ENCODE peak calls at places on chromosome 6, in nine cellular contexts. One of them, this sample, is unnamed.

GRCh38 chr6:56144538-56145324 is 102.6 kb downstream of the COL21A1 start:
- DNase-seq in MCF 10A: peak
- DNase-seq in renal cortical epithelial cell: peak
- DNase-seq in ELR: peak
- DNase-seq in HFFc6: peak
- DNase-seq in Daoy: peak
- DNase-seq in body of pancreas: no peak
- DNase-seq in stimulated activated CD4-positive, alpha-beta T cell treated with anti-CD3 and anti-CD28 coated beads, TNF-alpha, amount 100 ng/mL, for 4 hours: no peak
- DNase-seq in HTR-8/SVneo: no peak
- DNase-seq in this sample: peak

GRCh38 chr6:37381579-37381978 is 27.8 kb downstream of the RNF8 start:
- DNase-seq in MCF 10A: peak
- DNase-seq in renal cortical epithelial cell: peak
- DNase-seq in ELR: peak
- DNase-seq in HFFc6: peak
- DNase-seq in Daoy: peak
- DNase-seq in body of pancreas: peak
- DNase-seq in stimulated activated CD4-positive, alpha-beta T cell treated with anti-CD3 and anti-CD28 coated beads, TNF-alpha, amount 100 ng/mL, for 4 hours: no peak
- DNase-seq in HTR-8/SVneo: peak
- DNase-seq in this sample: peak

GRCh38 chr6:17871169-17871479 is 116.3 kb downstream of the KIF13A start:
- DNase-seq in MCF 10A: no peak
- DNase-seq in renal cortical epithelial cell: no peak
- DNase-seq in ELR: no peak
- DNase-seq in HFFc6: no peak
- DNase-seq in Daoy: no peak
- DNase-seq in body of pancreas: no peak
- DNase-seq in stimulated activated CD4-positive, alpha-beta T cell treated with anti-CD3 and anti-CD28 coated beads, TNF-alpha, amount 100 ng/mL, for 4 hours: no peak
- DNase-seq in HTR-8/SVneo: no peak
- DNase-seq in this sample: no peak

GRCh38 chr6:50602191-50602810 is 111.0 kb upstream of the TFAP2D start:
- DNase-seq in MCF 10A: peak
- DNase-seq in renal cortical epithelial cell: peak
- DNase-seq in ELR: peak
- DNase-seq in HFFc6: peak
- DNase-seq in Daoy: no peak
- DNase-seq in body of pancreas: no peak
- DNase-seq in stimulated activated CD4-positive, alpha-beta T cell treated with anti-CD3 and anti-CD28 coated beads, TNF-alpha, amount 100 ng/mL, for 4 hours: no peak
- DNase-seq in HTR-8/SVneo: peak
- DNase-seq in this sample: peak

GRCh38 chr6:117687725-117688124 is 12.5 kb downstream of the NUS1 start:
- DNase-seq in MCF 10A: no peak
- DNase-seq in renal cortical epithelial cell: no peak
- DNase-seq in ELR: no peak
- DNase-seq in HFFc6: no peak
- DNase-seq in Daoy: no peak
- DNase-seq in body of pancreas: no peak
- DNase-seq in stimulated activated CD4-positive, alpha-beta T cell treated with anti-CD3 and anti-CD28 coated beads, TNF-alpha, amount 100 ng/mL, for 4 hours: no peak
- DNase-seq in HTR-8/SVneo: no peak
- DNase-seq in this sample: no peak

GRCh38 chr6:79546186-79546585 is 9.0 kb upstream of the LCA5 start:
- DNase-seq in MCF 10A: no peak
- DNase-seq in renal cortical epithelial cell: peak
- DNase-seq in ELR: no peak
- DNase-seq in HFFc6: no peak
- DNase-seq in Daoy: peak
- DNase-seq in body of pancreas: no peak
- DNase-seq in stimulated activated CD4-positive, alpha-beta T cell treated with anti-CD3 and anti-CD28 coated beads, TNF-alpha, amount 100 ng/mL, for 4 hours: no peak
- DNase-seq in HTR-8/SVneo: no peak
- DNase-seq in this sample: no peak

GRCh38 chr6:45420083-45420908 is 42.6 kb upstream of the SUPT3H start:
- DNase-seq in MCF 10A: peak
- DNase-seq in renal cortical epithelial cell: peak
- DNase-seq in ELR: peak
- DNase-seq in HFFc6: peak
- DNase-seq in Daoy: peak
- DNase-seq in body of pancreas: peak
- DNase-seq in stimulated activated CD4-positive, alpha-beta T cell treated with anti-CD3 and anti-CD28 coated beads, TNF-alpha, amount 100 ng/mL, for 4 hours: peak
- DNase-seq in HTR-8/SVneo: no peak
- DNase-seq in this sample: peak

GRCh38 chr6:106360410-106360988 is at the start of gene CRYBG1:
- DNase-seq in MCF 10A: peak
- DNase-seq in renal cortical epithelial cell: no peak
- DNase-seq in ELR: peak
- DNase-seq in HFFc6: no peak
- DNase-seq in Daoy: peak
- DNase-seq in body of pancreas: peak
- DNase-seq in stimulated activated CD4-positive, alpha-beta T cell treated with anti-CD3 and anti-CD28 coated beads, TNF-alpha, amount 100 ng/mL, for 4 hours: peak
- DNase-seq in HTR-8/SVneo: peak
- DNase-seq in this sample: peak

GRCh38 chr6:99241905-99242534 is 107.5 kb downstream of the FAXC start:
- DNase-seq in MCF 10A: peak
- DNase-seq in renal cortical epithelial cell: peak
- DNase-seq in ELR: peak
- DNase-seq in HFFc6: peak
- DNase-seq in Daoy: peak
- DNase-seq in body of pancreas: no peak
- DNase-seq in stimulated activated CD4-positive, alpha-beta T cell treated with anti-CD3 and anti-CD28 coated beads, TNF-alpha, amount 100 ng/mL, for 4 hours: no peak
- DNase-seq in HTR-8/SVneo: peak
- DNase-seq in this sample: peak

GRCh38 chr6:75213112-75213511 is 7.3 kb upstream of the COL12A1 start:
- DNase-seq in MCF 10A: no peak
- DNase-seq in renal cortical epithelial cell: peak
- DNase-seq in ELR: no peak
- DNase-seq in HFFc6: no peak
- DNase-seq in Daoy: no peak
- DNase-seq in body of pancreas: no peak
- DNase-seq in stimulated activated CD4-positive, alpha-beta T cell treated with anti-CD3 and anti-CD28 coated beads, TNF-alpha, amount 100 ng/mL, for 4 hours: no peak
- DNase-seq in HTR-8/SVneo: no peak
- DNase-seq in this sample: no peak

GRCh38 chr6:30891816-30892553 is 7.7 kb downstream of the DDR1 start:
- DNase-seq in MCF 10A: no peak
- DNase-seq in renal cortical epithelial cell: no peak
- DNase-seq in ELR: no peak
- DNase-seq in HFFc6: no peak
- DNase-seq in Daoy: no peak
- DNase-seq in body of pancreas: no peak
- DNase-seq in stimulated activated CD4-positive, alpha-beta T cell treated with anti-CD3 and anti-CD28 coated beads, TNF-alpha, amount 100 ng/mL, for 4 hours: no peak
- DNase-seq in HTR-8/SVneo: no peak
- DNase-seq in this sample: no peak

GRCh38 chr6:47922391-47922790 is 140.6 kb downstream of the OPN5 start:
- DNase-seq in MCF 10A: no peak
- DNase-seq in renal cortical epithelial cell: no peak
- DNase-seq in ELR: no peak
- DNase-seq in HFFc6: no peak
- DNase-seq in Daoy: no peak
- DNase-seq in body of pancreas: no peak
- DNase-seq in stimulated activated CD4-positive, alpha-beta T cell treated with anti-CD3 and anti-CD28 coated beads, TNF-alpha, amount 100 ng/mL, for 4 hours: no peak
- DNase-seq in HTR-8/SVneo: no peak
- DNase-seq in this sample: no peak

GRCh38 chr6:45812937-45813336 is 202.7 kb downstream of the CLIC5 start:
- DNase-seq in MCF 10A: no peak
- DNase-seq in renal cortical epithelial cell: no peak
- DNase-seq in ELR: no peak
- DNase-seq in HFFc6: no peak
- DNase-seq in Daoy: no peak
- DNase-seq in body of pancreas: no peak
- DNase-seq in stimulated activated CD4-positive, alpha-beta T cell treated with anti-CD3 and anti-CD28 coated beads, TNF-alpha, amount 100 ng/mL, for 4 hours: no peak
- DNase-seq in HTR-8/SVneo: no peak
- DNase-seq in this sample: no peak

GRCh38 chr6:36805917-36806316 is 33.3 kb downstream of the CPNE5 start:
- DNase-seq in MCF 10A: no peak
- DNase-seq in renal cortical epithelial cell: no peak
- DNase-seq in ELR: no peak
- DNase-seq in HFFc6: no peak
- DNase-seq in Daoy: no peak
- DNase-seq in body of pancreas: no peak
- DNase-seq in stimulated activated CD4-positive, alpha-beta T cell treated with anti-CD3 and anti-CD28 coated beads, TNF-alpha, amount 100 ng/mL, for 4 hours: no peak
- DNase-seq in HTR-8/SVneo: no peak
- DNase-seq in this sample: no peak

GRCh38 chr6:125232466-125232865 is 69.3 kb downstream of the HDDC2 start:
- DNase-seq in MCF 10A: no peak
- DNase-seq in renal cortical epithelial cell: peak
- DNase-seq in ELR: no peak
- DNase-seq in HFFc6: peak
- DNase-seq in Daoy: no peak
- DNase-seq in body of pancreas: no peak
- DNase-seq in stimulated activated CD4-positive, alpha-beta T cell treated with anti-CD3 and anti-CD28 coated beads, TNF-alpha, amount 100 ng/mL, for 4 hours: no peak
- DNase-seq in HTR-8/SVneo: no peak
- DNase-seq in this sample: peak

GRCh38 chr6:170522565-170523183 is 30.4 kb downstream of the PSMB1 start:
- DNase-seq in MCF 10A: peak
- DNase-seq in renal cortical epithelial cell: peak
- DNase-seq in ELR: peak
- DNase-seq in HFFc6: no peak
- DNase-seq in Daoy: peak
- DNase-seq in body of pancreas: no peak
- DNase-seq in stimulated activated CD4-positive, alpha-beta T cell treated with anti-CD3 and anti-CD28 coated beads, TNF-alpha, amount 100 ng/mL, for 4 hours: no peak
- DNase-seq in HTR-8/SVneo: no peak
- DNase-seq in this sample: peak

GRCh38 chr6:3326179-3326971 is 67.6 kb downstream of the PSMG4 start:
- DNase-seq in MCF 10A: no peak
- DNase-seq in renal cortical epithelial cell: no peak
- DNase-seq in ELR: no peak
- DNase-seq in HFFc6: no peak
- DNase-seq in Daoy: no peak
- DNase-seq in body of pancreas: no peak
- DNase-seq in stimulated activated CD4-positive, alpha-beta T cell treated with anti-CD3 and anti-CD28 coated beads, TNF-alpha, amount 100 ng/mL, for 4 hours: no peak
- DNase-seq in HTR-8/SVneo: no peak
- DNase-seq in this sample: no peak

GRCh38 chr6:57216235-57217101 is 5.6 kb downstream of the RAB23 start:
- DNase-seq in MCF 10A: peak
- DNase-seq in renal cortical epithelial cell: no peak
- DNase-seq in ELR: peak
- DNase-seq in HFFc6: no peak
- DNase-seq in Daoy: peak
- DNase-seq in body of pancreas: no peak
- DNase-seq in stimulated activated CD4-positive, alpha-beta T cell treated with anti-CD3 and anti-CD28 coated beads, TNF-alpha, amount 100 ng/mL, for 4 hours: no peak
- DNase-seq in HTR-8/SVneo: no peak
- DNase-seq in this sample: peak

GRCh38 chr6:154555075-154555677 is 44.7 kb upstream of the CNKSR3 start:
- DNase-seq in MCF 10A: peak
- DNase-seq in renal cortical epithelial cell: peak
- DNase-seq in ELR: peak
- DNase-seq in HFFc6: peak
- DNase-seq in Daoy: peak
- DNase-seq in body of pancreas: peak
- DNase-seq in stimulated activated CD4-positive, alpha-beta T cell treated with anti-CD3 and anti-CD28 coated beads, TNF-alpha, amount 100 ng/mL, for 4 hours: no peak
- DNase-seq in HTR-8/SVneo: peak
- DNase-seq in this sample: peak

GRCh38 chr6:71294121-71294523 is 5.5 kb downstream of the OGFRL1 start:
- DNase-seq in MCF 10A: peak
- DNase-seq in renal cortical epithelial cell: peak
- DNase-seq in ELR: peak
- DNase-seq in HFFc6: peak
- DNase-seq in Daoy: peak
- DNase-seq in body of pancreas: peak
- DNase-seq in stimulated activated CD4-positive, alpha-beta T cell treated with anti-CD3 and anti-CD28 coated beads, TNF-alpha, amount 100 ng/mL, for 4 hours: no peak
- DNase-seq in HTR-8/SVneo: no peak
- DNase-seq in this sample: peak

GRCh38 chr6:166951670-166952060 is 4.7 kb downstream of the RNASET2 start:
- DNase-seq in MCF 10A: no peak
- DNase-seq in renal cortical epithelial cell: no peak
- DNase-seq in ELR: no peak
- DNase-seq in HFFc6: no peak
- DNase-seq in Daoy: no peak
- DNase-seq in body of pancreas: no peak
- DNase-seq in stimulated activated CD4-positive, alpha-beta T cell treated with anti-CD3 and anti-CD28 coated beads, TNF-alpha, amount 100 ng/mL, for 4 hours: no peak
- DNase-seq in HTR-8/SVneo: no peak
- DNase-seq in this sample: no peak

GRCh38 chr6:160973856-160974255 is 17.7 kb upstream of the MAP3K4 start:
- DNase-seq in MCF 10A: no peak
- DNase-seq in renal cortical epithelial cell: no peak
- DNase-seq in ELR: peak
- DNase-seq in HFFc6: peak
- DNase-seq in Daoy: no peak
- DNase-seq in body of pancreas: no peak
- DNase-seq in stimulated activated CD4-positive, alpha-beta T cell treated with anti-CD3 and anti-CD28 coated beads, TNF-alpha, amount 100 ng/mL, for 4 hours: no peak
- DNase-seq in HTR-8/SVneo: no peak
- DNase-seq in this sample: no peak

GRCh38 chr6:106124437-106125423 is 38.6 kb downstream of the PRDM1 start:
- DNase-seq in MCF 10A: no peak
- DNase-seq in renal cortical epithelial cell: no peak
- DNase-seq in ELR: no peak
- DNase-seq in HFFc6: no peak
- DNase-seq in Daoy: no peak
- DNase-seq in body of pancreas: no peak
- DNase-seq in stimulated activated CD4-positive, alpha-beta T cell treated with anti-CD3 and anti-CD28 coated beads, TNF-alpha, amount 100 ng/mL, for 4 hours: no peak
- DNase-seq in HTR-8/SVneo: no peak
- DNase-seq in this sample: no peak

GRCh38 chr6:130624046-130624445 is 203.2 kb upstream of the SMLR1 start:
- DNase-seq in MCF 10A: no peak
- DNase-seq in renal cortical epithelial cell: no peak
- DNase-seq in ELR: peak
- DNase-seq in HFFc6: peak
- DNase-seq in Daoy: no peak
- DNase-seq in body of pancreas: no peak
- DNase-seq in stimulated activated CD4-positive, alpha-beta T cell treated with anti-CD3 and anti-CD28 coated beads, TNF-alpha, amount 100 ng/mL, for 4 hours: no peak
- DNase-seq in HTR-8/SVneo: no peak
- DNase-seq in this sample: no peak

GRCh38 chr6:139017227-139017626 is 11.3 kb upstream of the ABRACL start:
- DNase-seq in MCF 10A: no peak
- DNase-seq in renal cortical epithelial cell: peak
- DNase-seq in ELR: no peak
- DNase-seq in HFFc6: no peak
- DNase-seq in Daoy: no peak
- DNase-seq in body of pancreas: peak
- DNase-seq in stimulated activated CD4-positive, alpha-beta T cell treated with anti-CD3 and anti-CD28 coated beads, TNF-alpha, amount 100 ng/mL, for 4 hours: no peak
- DNase-seq in HTR-8/SVneo: no peak
- DNase-seq in this sample: no peak

GRCh38 chr6:1377526-1378223 is 11.7 kb upstream of the FOXF2 start:
- DNase-seq in MCF 10A: no peak
- DNase-seq in renal cortical epithelial cell: no peak
- DNase-seq in ELR: no peak
- DNase-seq in HFFc6: no peak
- DNase-seq in Daoy: no peak
- DNase-seq in body of pancreas: no peak
- DNase-seq in stimulated activated CD4-positive, alpha-beta T cell treated with anti-CD3 and anti-CD28 coated beads, TNF-alpha, amount 100 ng/mL, for 4 hours: no peak
- DNase-seq in HTR-8/SVneo: no peak
- DNase-seq in this sample: no peak

GRCh38 chr6:158472453-158472852 is 87.4 kb upstream of the TMEM181 start:
- DNase-seq in MCF 10A: no peak
- DNase-seq in renal cortical epithelial cell: no peak
- DNase-seq in ELR: no peak
- DNase-seq in HFFc6: no peak
- DNase-seq in Daoy: no peak
- DNase-seq in body of pancreas: no peak
- DNase-seq in stimulated activated CD4-positive, alpha-beta T cell treated with anti-CD3 and anti-CD28 coated beads, TNF-alpha, amount 100 ng/mL, for 4 hours: no peak
- DNase-seq in HTR-8/SVneo: no peak
- DNase-seq in this sample: no peak

GRCh38 chr6:18262812-18263560 is 1.3 kb downstream of the DEK start:
- DNase-seq in MCF 10A: peak
- DNase-seq in renal cortical epithelial cell: peak
- DNase-seq in ELR: peak
- DNase-seq in HFFc6: no peak
- DNase-seq in Daoy: peak
- DNase-seq in body of pancreas: no peak
- DNase-seq in stimulated activated CD4-positive, alpha-beta T cell treated with anti-CD3 and anti-CD28 coated beads, TNF-alpha, amount 100 ng/mL, for 4 hours: no peak
- DNase-seq in HTR-8/SVneo: no peak
- DNase-seq in this sample: peak

GRCh38 chr6:108581932-108582500 is 21.3 kb downstream of the FOXO3 start:
- DNase-seq in MCF 10A: no peak
- DNase-seq in renal cortical epithelial cell: no peak
- DNase-seq in ELR: no peak
- DNase-seq in HFFc6: no peak
- DNase-seq in Daoy: no peak
- DNase-seq in body of pancreas: no peak
- DNase-seq in stimulated activated CD4-positive, alpha-beta T cell treated with anti-CD3 and anti-CD28 coated beads, TNF-alpha, amount 100 ng/mL, for 4 hours: no peak
- DNase-seq in HTR-8/SVneo: no peak
- DNase-seq in this sample: no peak

GRCh38 chr6:43957273-43957672 is 170.0 kb downstream of the MRPL14 start:
- DNase-seq in MCF 10A: no peak
- DNase-seq in renal cortical epithelial cell: no peak
- DNase-seq in ELR: no peak
- DNase-seq in HFFc6: no peak
- DNase-seq in Daoy: no peak
- DNase-seq in body of pancreas: no peak
- DNase-seq in stimulated activated CD4-positive, alpha-beta T cell treated with anti-CD3 and anti-CD28 coated beads, TNF-alpha, amount 100 ng/mL, for 4 hours: no peak
- DNase-seq in HTR-8/SVneo: no peak
- DNase-seq in this sample: no peak